ENCODE peak calls at places on chromosomes 1 and 21, in eight cellular contexts. S is lower lobe of right lung, Z is coronary artery, G is astrocyte, Y is left ventricle myocardium inferior, J is HAP-1, K is heart right ventricle, U is psoas muscle. M is an unnamed sample.
A peak's percentile ranks its signal among the peaks of the same experiment; 100 is the strongest.

GRCh38 chr1:18865176-18865575 is 5.7 kb upstream of the TAS1R2 start:
- DNase-seq in G (no peak), K (no peak), Z (no peak), J (no peak), U (no peak), Y (no peak), S (peak; percentile 14), M (no peak)

GRCh38 chr1:226626577-226626956 is 78.0 kb downstream of the STUM start:
- DNase-seq in U (peak; percentile 73), G (peak; percentile 23), J (peak; percentile 53), Y (peak; percentile 77), Z (peak; percentile 81), S (peak; percentile 84), K (peak; percentile 79), M (peak; percentile 96)

GRCh38 chr1:167789501-167789900 is 67.7 kb downstream of the MPZL1 start:
- DNase-seq in Z (no peak), S (no peak), J (no peak), K (no peak), Y (no peak), U (no peak), G (no peak), M (no peak)

GRCh38 chr1:207321790-207322530 is 482 bp downstream of the CD55 start:
- DNase-seq in Y (no peak), J (no peak), G (peak; percentile 8), Z (no peak), U (no peak), S (no peak), K (no peak), M (peak; percentile 86)

GRCh38 chr1:178134061-178134460 is 40.2 kb downstream of the RASAL2 start:
- DNase-seq in G (peak; percentile 85), Y (no peak), K (no peak), J (no peak), S (no peak), Z (no peak), U (no peak), M (peak; percentile 20)

GRCh38 chr21:22791986-22792560 is 1793.9 kb downstream of the NCAM2 start:
- DNase-seq in U (no peak), Y (no peak), J (peak; percentile 45), Z (no peak), S (no peak), G (peak; percentile 3), K (no peak), M (no peak)

GRCh38 chr21:45910155-45910547 is 71.4 kb upstream of the COL6A1 start:
- DNase-seq in S (no peak), J (no peak), K (no peak), Y (no peak), G (no peak), Z (no peak), U (peak; percentile 4), M (no peak)

GRCh38 chr1:112618114-112618720 is 724 bp downstream of the ST7L start:
- DNase-seq in U (no peak), G (no peak), K (no peak), Y (no peak), S (no peak), J (peak; percentile 22), Z (no peak), M (no peak)

GRCh38 chr1:219352961-219353651 is 179.4 kb downstream of the LYPLAL1 start:
- DNase-seq in G (no peak), Z (no peak), J (no peak), Y (no peak), U (no peak), S (no peak), K (no peak), M (no peak)

GRCh38 chr1:3864884-3865283 is 7.6 kb downstream of the DFFB start:
- DNase-seq in G (no peak), Z (no peak), Y (no peak), S (no peak), K (no peak), U (no peak), J (no peak), M (no peak)

GRCh38 chr1:105427543-105427942 is 1628.9 kb upstream of the PRMT6 start:
- DNase-seq in Z (no peak), G (no peak), U (no peak), J (no peak), Y (no peak), S (no peak), K (no peak), M (no peak)

DNA sequence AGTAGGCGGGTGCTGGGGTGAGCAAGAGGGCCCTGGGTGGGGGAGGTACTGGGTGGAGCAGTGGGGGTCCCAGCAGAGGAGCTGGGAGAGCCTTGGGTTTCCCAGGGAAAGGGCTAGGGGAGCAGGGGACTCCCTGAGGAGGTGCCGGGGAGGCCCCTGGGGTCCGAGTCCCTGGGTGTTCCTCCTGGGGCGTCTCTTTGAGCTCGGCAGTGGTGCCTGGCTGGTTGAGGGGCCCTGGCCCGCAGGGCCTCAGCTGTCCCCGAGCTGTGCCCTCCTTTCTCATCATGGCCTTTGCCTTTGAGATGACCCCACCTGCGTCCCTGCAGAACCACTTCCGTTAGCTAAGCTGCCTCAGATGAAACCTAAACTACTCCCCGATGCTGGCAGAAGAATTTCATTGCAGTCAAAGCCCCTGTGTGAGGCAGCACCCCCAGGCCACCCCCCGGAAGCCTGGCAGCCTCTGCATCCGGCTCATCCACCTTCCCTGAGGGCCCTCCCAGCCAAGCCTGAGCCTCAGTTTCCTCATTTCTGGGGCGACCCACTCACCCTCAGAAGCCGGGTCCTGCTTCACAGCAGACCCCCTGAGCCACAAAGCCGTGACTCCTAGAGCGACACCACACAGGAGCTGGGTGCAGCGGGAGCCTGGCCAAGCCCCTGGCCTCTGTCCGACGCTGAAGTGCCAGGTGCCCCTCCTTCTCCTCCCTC is 43.5 kb upstream of the TRAPPC10 start:
- DNase-seq in Z (no peak), G (no peak), K (no peak), S (no peak), Y (no peak), J (no peak), U (peak; percentile 4), M (no peak)
- H3K4me3 ChIP-seq in Z (no peak overlapping the region), G (no peak overlapping the region), K (no peak overlapping the region), S (no peak overlapping the region), Y (no peak overlapping the region), J (no peak overlapping the region), U (no peak overlapping the region), M (no peak overlapping the region)

GRCh38 chr1:158286966-158287365 is 2.8 kb upstream of the CD1C start:
- DNase-seq in S (no peak), Y (no peak), U (no peak), Z (no peak), J (no peak), K (no peak), G (no peak), M (no peak)

GRCh38 chr1:158290571-158290935 is 830 bp downstream of the CD1C start:
- DNase-seq in Y (no peak), J (no peak), S (no peak), G (no peak), K (no peak), Z (no peak), U (no peak), M (no peak)

GRCh38 chr1:158286487-158286886 is 3.2 kb upstream of the CD1C start:
- DNase-seq in G (no peak), Y (no peak), K (no peak), S (no peak), Z (no peak), U (no peak), J (no peak), M (no peak)

GRCh38 chr1:158285756-158286241 is 3.9 kb upstream of the CD1C start:
- DNase-seq in Z (no peak), Y (peak; percentile 23), S (peak; percentile 79), K (no peak), J (no peak), G (no peak), U (peak; percentile 20), M (peak; percentile 86)

GRCh38 chr1:158289722-158290570 is at the start of gene CD1C:
- DNase-seq in Z (no peak), J (no peak), K (no peak), Y (no peak), G (no peak), U (no peak), S (no peak), M (no peak)
- H3K4me3 ChIP-seq in Z (no peak within 1 kb of the TSS), J (no peak within 1 kb of the TSS), K (no peak within 1 kb of the TSS), Y (no peak within 1 kb of the TSS), G (no peak within 1 kb of the TSS), U (no peak within 1 kb of the TSS), S (no peak within 1 kb of the TSS), M (no peak within 1 kb of the TSS)

DNA sequence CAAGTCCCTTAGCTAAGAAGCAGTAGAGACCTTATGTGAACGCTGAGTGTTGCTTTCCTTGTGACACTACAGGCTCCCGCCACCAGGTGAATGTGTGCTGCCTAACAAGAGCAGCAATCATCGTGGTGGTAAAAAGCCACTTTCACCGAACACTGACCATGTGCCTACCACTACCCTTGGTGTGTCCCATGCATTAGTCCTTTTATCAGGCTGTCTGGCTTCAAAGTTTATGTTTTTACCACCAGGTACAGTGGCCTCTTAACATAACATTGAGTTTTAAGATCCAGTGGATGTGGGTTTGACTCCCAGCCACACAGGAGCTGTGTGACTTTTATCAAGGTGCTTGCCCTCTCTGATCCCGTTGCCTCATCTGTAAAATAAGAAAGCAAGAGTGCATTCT is 1.7 kb downstream of the C1QB start:
- DNase-seq in K (no peak), G (no peak), S (no peak), Y (no peak), U (no peak), Z (no peak), J (no peak), M (no peak)
- H3K4me3 ChIP-seq in K (peak overlapping the region; percentile 36), G (no peak overlapping the region), S (peak overlapping the region; percentile 51), Y (peak overlapping the region; percentile 51), U (peak overlapping the region; percentile 32), Z (peak overlapping the region; percentile 63), J (no peak overlapping the region), M (no peak overlapping the region)

GRCh38 chr1:54120018-54120697 is 32.6 kb downstream of the CDCP2 start:
- DNase-seq in U (no peak), K (no peak), G (no peak), S (no peak), Z (no peak), Y (no peak), J (no peak), M (no peak)

GRCh38 chr1:54122992-54123391 is 29.8 kb downstream of the CDCP2 start:
- DNase-seq in K (no peak), U (no peak), S (no peak), J (no peak), G (no peak), Z (no peak), Y (no peak), M (no peak)

GRCh38 chr1:54122131-54122751 is 30.6 kb downstream of the CDCP2 start:
- DNase-seq in K (no peak), J (no peak), U (no peak), Z (no peak), Y (no peak), S (no peak), G (no peak), M (no peak)

GRCh38 chr1:54120698-54121481 is 31.9 kb downstream of the CDCP2 start:
- DNase-seq in S (no peak), J (no peak), Y (no peak), U (no peak), Z (no peak), G (peak; percentile 24), K (no peak), M (no peak)

DNA sequence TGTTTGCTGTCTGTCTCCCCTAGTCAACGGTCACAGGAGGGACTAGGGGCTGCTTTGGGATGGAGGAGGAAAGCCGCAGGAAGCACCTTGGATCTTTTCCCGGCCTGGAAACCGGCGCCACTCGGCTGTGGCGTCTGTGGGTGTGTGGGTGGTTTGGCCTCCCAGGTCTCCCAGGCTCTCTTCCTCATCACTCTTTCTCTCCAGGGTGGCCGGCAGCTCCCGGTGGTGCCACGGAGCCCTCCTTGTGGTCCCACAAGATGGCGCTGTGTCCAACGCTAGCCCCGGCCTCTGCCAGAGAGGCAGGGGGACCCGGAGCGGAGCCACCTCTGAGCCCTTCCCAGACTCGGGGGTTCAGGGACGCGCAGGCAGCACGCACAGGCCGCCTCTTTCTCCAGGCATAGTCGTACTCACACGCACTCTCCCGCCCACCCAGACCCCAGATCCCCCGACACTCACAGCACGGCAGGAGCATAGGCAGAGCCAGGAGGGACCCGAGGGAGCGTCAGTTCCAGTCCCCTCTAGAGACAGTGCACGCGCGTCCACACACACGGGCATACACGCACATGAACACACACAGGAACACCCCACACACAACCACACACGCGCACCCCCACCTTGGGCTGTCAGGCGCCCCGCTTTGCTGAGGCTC is 31.2 kb downstream of the CDCP2 start:
- DNase-seq in J (peak; percentile 68), K (peak; percentile 83), Y (peak; percentile 72), Z (peak; percentile 86), G (peak; percentile 85), S (peak; percentile 77), U (peak; percentile 77), M (peak; percentile 59)
- H3K4me3 ChIP-seq in J (no peak overlapping the region), K (peak overlapping the region; percentile 41), Y (peak overlapping the region; percentile 52), Z (peak overlapping the region; percentile 67), G (peak overlapping the region; percentile 26), S (peak overlapping the region; percentile 28), U (peak overlapping the region; percentile 57), M (no peak overlapping the region)